ENCODE peak calls at places on chromosomes 6 and 20, in eight cellular contexts. One of them, this sample, is unnamed.

GRCh38 chr20:45365444-45365970 is 2.6 kb downstream of the SYS1 start:
- DNase-seq in GM23248: no peak
- DNase-seq in CD8-positive, alpha-beta memory T cell: no peak
- DNase-seq in neuronal stem cell: no peak
- DNase-seq in mucosa of descending colon: no peak
- DNase-seq in SK-N-SH: no peak
- DNase-seq in GM12865: no peak
- DNase-seq in A549: no peak
- DNase-seq in this sample: no peak

GRCh38 chr20:43383026-43383795 is 74.5 kb upstream of the SRSF6 start:
- DNase-seq in GM23248: peak; percentile 65
- DNase-seq in CD8-positive, alpha-beta memory T cell: no peak
- DNase-seq in neuronal stem cell: no peak
- DNase-seq in mucosa of descending colon: no peak
- DNase-seq in SK-N-SH: no peak
- DNase-seq in GM12865: peak; percentile 51
- DNase-seq in A549: no peak
- DNase-seq in this sample: no peak

GRCh38 chr6:129671442-129672344 is 38.3 kb downstream of the ARHGAP18 start:
- DNase-seq in GM23248: no peak
- DNase-seq in CD8-positive, alpha-beta memory T cell: peak; percentile 25
- DNase-seq in neuronal stem cell: no peak
- DNase-seq in mucosa of descending colon: peak; percentile 43
- DNase-seq in SK-N-SH: no peak
- DNase-seq in GM12865: peak; percentile 92
- DNase-seq in A549: no peak
- DNase-seq in this sample: peak; percentile 89

GRCh38 chr6:41228616-41229015 is 467 bp downstream of the TREML4 start:
- DNase-seq in GM23248: peak; percentile 5
- DNase-seq in CD8-positive, alpha-beta memory T cell: no peak
- DNase-seq in neuronal stem cell: no peak
- DNase-seq in mucosa of descending colon: no peak
- DNase-seq in SK-N-SH: no peak
- DNase-seq in GM12865: peak; percentile 27
- DNase-seq in A549: peak; percentile 37
- DNase-seq in this sample: no peak

GRCh38 chr20:6956574-6956973 is 189.1 kb downstream of the BMP2 start:
- DNase-seq in GM23248: peak; percentile 3
- DNase-seq in CD8-positive, alpha-beta memory T cell: no peak
- DNase-seq in neuronal stem cell: no peak
- DNase-seq in mucosa of descending colon: no peak
- DNase-seq in SK-N-SH: no peak
- DNase-seq in GM12865: no peak
- DNase-seq in A549: no peak
- DNase-seq in this sample: no peak

GRCh38 chr6:11231564-11232176 is 798 bp downstream of the NEDD9 start:
- DNase-seq in GM23248: peak; percentile 56
- DNase-seq in CD8-positive, alpha-beta memory T cell: no peak
- DNase-seq in neuronal stem cell: no peak
- DNase-seq in mucosa of descending colon: no peak
- DNase-seq in SK-N-SH: no peak
- DNase-seq in GM12865: no peak
- DNase-seq in A549: peak; percentile 63
- DNase-seq in this sample: no peak

GRCh38 chr6:72580281-72580940 is 41.5 kb upstream of the KCNQ5 start:
- DNase-seq in GM23248: peak; percentile 90
- DNase-seq in CD8-positive, alpha-beta memory T cell: no peak
- DNase-seq in neuronal stem cell: no peak
- DNase-seq in mucosa of descending colon: no peak
- DNase-seq in SK-N-SH: peak; percentile 11
- DNase-seq in GM12865: peak; percentile 44
- DNase-seq in A549: peak; percentile 67
- DNase-seq in this sample: no peak

GRCh38 chr20:5448449-5449118 is 131.8 kb upstream of the PROKR2 start:
- DNase-seq in GM23248: peak; percentile 52
- DNase-seq in CD8-positive, alpha-beta memory T cell: peak; percentile 36
- DNase-seq in neuronal stem cell: peak; percentile 62
- DNase-seq in mucosa of descending colon: peak; percentile 80
- DNase-seq in SK-N-SH: peak; percentile 81
- DNase-seq in GM12865: peak; percentile 59
- DNase-seq in A549: peak; percentile 61
- DNase-seq in this sample: no peak

GRCh38 chr20:3231116-3231515 is 7.9 kb downstream of the SLC4A11 start:
- DNase-seq in GM23248: no peak
- DNase-seq in CD8-positive, alpha-beta memory T cell: no peak
- DNase-seq in neuronal stem cell: no peak
- DNase-seq in mucosa of descending colon: no peak
- DNase-seq in SK-N-SH: no peak
- DNase-seq in GM12865: no peak
- DNase-seq in A549: no peak
- DNase-seq in this sample: no peak

GRCh38 chr6:36683145-36683655 is 4.7 kb downstream of the CDKN1A start:
- DNase-seq in GM23248: no peak
- DNase-seq in CD8-positive, alpha-beta memory T cell: no peak
- DNase-seq in neuronal stem cell: no peak
- DNase-seq in mucosa of descending colon: no peak
- DNase-seq in SK-N-SH: no peak
- DNase-seq in GM12865: no peak
- DNase-seq in A549: no peak
- DNase-seq in this sample: no peak

GRCh38 chr20:48012401-48012974 is 227.2 kb upstream of the SULF2 start:
- DNase-seq in GM23248: peak; percentile 78
- DNase-seq in CD8-positive, alpha-beta memory T cell: no peak
- DNase-seq in neuronal stem cell: no peak
- DNase-seq in mucosa of descending colon: no peak
- DNase-seq in SK-N-SH: peak; percentile 27
- DNase-seq in GM12865: no peak
- DNase-seq in A549: peak; percentile 21
- DNase-seq in this sample: no peak

GRCh38 chr6:41642960-41643898 is 5.0 kb downstream of the MDFI start:
- DNase-seq in GM23248: no peak
- DNase-seq in CD8-positive, alpha-beta memory T cell: no peak
- DNase-seq in neuronal stem cell: no peak
- DNase-seq in mucosa of descending colon: no peak
- DNase-seq in SK-N-SH: no peak
- DNase-seq in GM12865: no peak
- DNase-seq in A549: no peak
- DNase-seq in this sample: no peak

DNA sequence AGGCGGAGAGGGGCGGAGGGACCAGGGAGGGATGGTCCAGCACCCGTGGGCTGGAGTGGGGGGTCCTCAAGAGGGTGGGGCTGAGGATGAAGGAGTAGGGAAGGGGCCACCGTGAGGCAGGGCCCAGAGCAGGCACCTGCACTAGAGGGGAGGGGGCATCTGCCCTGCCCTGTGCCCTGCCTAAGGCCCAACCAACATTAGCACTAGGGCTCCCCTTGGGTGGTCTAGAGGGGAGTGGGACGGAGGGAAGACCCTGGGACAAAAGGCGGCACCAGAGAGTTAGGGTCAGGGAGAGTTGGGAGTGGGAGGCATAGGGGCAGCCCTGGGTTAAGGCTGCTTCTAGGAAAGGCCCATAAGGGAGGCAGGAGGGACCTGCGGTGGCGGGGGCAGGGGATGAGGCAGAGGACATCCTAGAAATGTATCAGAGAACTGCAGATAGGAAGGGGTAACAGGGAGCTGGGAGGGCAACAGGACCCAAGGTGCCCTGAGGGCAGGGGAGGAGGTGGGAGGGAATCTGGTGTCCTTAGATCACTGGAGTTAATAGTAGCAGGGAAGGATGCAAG is 24.5 kb downstream of the HLA-F start:
- DNase-seq in GM23248: no peak
- DNase-seq in CD8-positive, alpha-beta memory T cell: no peak
- DNase-seq in neuronal stem cell: no peak
- DNase-seq in mucosa of descending colon: no peak
- DNase-seq in SK-N-SH: peak; percentile 25
- DNase-seq in GM12865: no peak
- DNase-seq in A549: no peak
- DNase-seq in this sample: no peak
- H3K4me3 ChIP-seq in GM23248: peak overlapping the region; percentile 85
- H3K4me3 ChIP-seq in CD8-positive, alpha-beta memory T cell: peak overlapping the region; percentile 89
- H3K4me3 ChIP-seq in neuronal stem cell: no peak overlapping the region
- H3K4me3 ChIP-seq in mucosa of descending colon: no peak overlapping the region
- H3K4me3 ChIP-seq in SK-N-SH: no peak overlapping the region
- H3K4me3 ChIP-seq in GM12865: no peak overlapping the region
- H3K4me3 ChIP-seq in A549: no peak overlapping the region
- H3K4me3 ChIP-seq in this sample: peak overlapping the region; percentile 85

DNA sequence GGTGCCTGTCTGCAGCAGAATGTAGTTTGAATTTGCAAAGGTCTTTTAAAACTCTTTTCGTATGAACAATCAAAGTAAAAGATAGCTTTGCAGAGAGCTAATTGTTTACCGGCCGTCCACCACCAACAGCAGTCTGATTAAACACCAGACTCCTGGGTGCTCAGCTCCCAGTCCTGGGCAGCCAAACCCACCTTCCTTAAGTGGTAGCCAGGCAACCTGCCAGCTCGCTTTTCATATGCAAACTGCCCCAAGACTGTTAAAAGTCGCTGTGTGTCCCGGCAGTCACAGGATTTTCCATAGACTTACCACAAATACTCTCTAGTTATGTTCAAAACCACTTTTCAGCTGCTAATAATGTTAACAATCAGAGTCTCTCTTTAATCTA is 849 bp downstream of the THBS2 start:
- DNase-seq in GM23248: peak; percentile 56
- DNase-seq in CD8-positive, alpha-beta memory T cell: no peak
- DNase-seq in neuronal stem cell: peak; percentile 17
- DNase-seq in mucosa of descending colon: no peak
- DNase-seq in SK-N-SH: no peak
- DNase-seq in GM12865: no peak
- DNase-seq in A549: no peak
- DNase-seq in this sample: no peak
- H3K4me3 ChIP-seq in GM23248: peak overlapping the region; percentile 87
- H3K4me3 ChIP-seq in CD8-positive, alpha-beta memory T cell: no peak overlapping the region
- H3K4me3 ChIP-seq in neuronal stem cell: no peak overlapping the region
- H3K4me3 ChIP-seq in mucosa of descending colon: no peak overlapping the region
- H3K4me3 ChIP-seq in SK-N-SH: peak overlapping the region; percentile 64
- H3K4me3 ChIP-seq in GM12865: no peak overlapping the region
- H3K4me3 ChIP-seq in A549: no peak overlapping the region
- H3K4me3 ChIP-seq in this sample: no peak overlapping the region

GRCh38 chr20:21396921-21397340 is 395 bp downstream of the NKX2-4 start:
- DNase-seq in GM23248: peak; percentile 58
- DNase-seq in CD8-positive, alpha-beta memory T cell: no peak
- DNase-seq in neuronal stem cell: no peak
- DNase-seq in mucosa of descending colon: no peak
- DNase-seq in SK-N-SH: peak; percentile 65
- DNase-seq in GM12865: no peak
- DNase-seq in A549: no peak
- DNase-seq in this sample: no peak

GRCh38 chr20:21395666-21396044 is 1.7 kb downstream of the NKX2-4 start:
- DNase-seq in GM23248: no peak
- DNase-seq in CD8-positive, alpha-beta memory T cell: peak; percentile 26
- DNase-seq in neuronal stem cell: no peak
- DNase-seq in mucosa of descending colon: no peak
- DNase-seq in SK-N-SH: no peak
- DNase-seq in GM12865: peak; percentile 38
- DNase-seq in A549: no peak
- DNase-seq in this sample: no peak

GRCh38 chr20:21396045-21396893 is 1.1 kb downstream of the NKX2-4 start:
- DNase-seq in GM23248: no peak
- DNase-seq in CD8-positive, alpha-beta memory T cell: no peak
- DNase-seq in neuronal stem cell: no peak
- DNase-seq in mucosa of descending colon: peak; percentile 6
- DNase-seq in SK-N-SH: peak; percentile 68
- DNase-seq in GM12865: no peak
- DNase-seq in A549: no peak
- DNase-seq in this sample: no peak

GRCh38 chr20:21394120-21394519 is 3.2 kb downstream of the NKX2-4 start:
- DNase-seq in GM23248: no peak
- DNase-seq in CD8-positive, alpha-beta memory T cell: no peak
- DNase-seq in neuronal stem cell: no peak
- DNase-seq in mucosa of descending colon: no peak
- DNase-seq in SK-N-SH: no peak
- DNase-seq in GM12865: no peak
- DNase-seq in A549: no peak
- DNase-seq in this sample: no peak

DNA sequence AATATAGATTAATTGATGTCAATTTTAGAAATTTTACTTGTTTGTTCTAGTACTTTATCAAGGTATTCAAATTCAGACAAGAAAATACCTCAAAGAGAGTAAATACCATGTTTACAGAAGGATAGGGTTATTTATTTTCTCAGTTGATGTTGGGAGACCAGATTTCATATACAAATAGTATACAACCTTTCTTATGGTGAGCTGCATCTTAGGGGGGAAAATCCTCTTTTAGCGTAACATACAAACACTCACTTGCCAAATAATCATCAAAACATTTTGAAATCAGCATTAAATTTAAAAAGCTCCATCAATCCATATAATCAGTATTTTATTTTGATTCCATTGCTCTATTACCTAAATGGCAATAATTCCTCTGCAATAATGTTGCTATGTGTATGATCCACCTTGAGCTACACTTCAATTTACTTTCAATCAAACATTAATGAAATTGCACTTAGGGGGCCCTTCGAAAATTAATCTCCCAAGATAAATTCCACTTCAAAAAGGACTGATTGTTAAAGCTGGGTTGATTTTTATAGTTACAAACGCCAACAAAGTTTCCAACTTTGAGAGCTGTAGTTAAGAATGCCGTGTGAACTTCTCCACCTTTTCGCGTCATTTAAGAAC is 2.2 kb downstream of the NKX2-4 start:
- DNase-seq in GM23248: no peak
- DNase-seq in CD8-positive, alpha-beta memory T cell: no peak
- DNase-seq in neuronal stem cell: no peak
- DNase-seq in mucosa of descending colon: no peak
- DNase-seq in SK-N-SH: no peak
- DNase-seq in GM12865: no peak
- DNase-seq in A549: no peak
- DNase-seq in this sample: no peak
- H3K4me3 ChIP-seq in GM23248: no peak overlapping the region
- H3K4me3 ChIP-seq in CD8-positive, alpha-beta memory T cell: no peak overlapping the region
- H3K4me3 ChIP-seq in neuronal stem cell: no peak overlapping the region
- H3K4me3 ChIP-seq in mucosa of descending colon: no peak overlapping the region
- H3K4me3 ChIP-seq in SK-N-SH: no peak overlapping the region
- H3K4me3 ChIP-seq in GM12865: no peak overlapping the region
- H3K4me3 ChIP-seq in A549: no peak overlapping the region
- H3K4me3 ChIP-seq in this sample: peak overlapping the region; percentile 34

GRCh38 chr20:19431906-19432305 is 219.5 kb downstream of the SLC24A3 start:
- DNase-seq in GM23248: no peak
- DNase-seq in CD8-positive, alpha-beta memory T cell: no peak
- DNase-seq in neuronal stem cell: no peak
- DNase-seq in mucosa of descending colon: no peak
- DNase-seq in SK-N-SH: no peak
- DNase-seq in GM12865: no peak
- DNase-seq in A549: no peak
- DNase-seq in this sample: no peak

GRCh38 chr20:19435820-19436219 is 223.4 kb downstream of the SLC24A3 start:
- DNase-seq in GM23248: no peak
- DNase-seq in CD8-positive, alpha-beta memory T cell: no peak
- DNase-seq in neuronal stem cell: no peak
- DNase-seq in mucosa of descending colon: no peak
- DNase-seq in SK-N-SH: no peak
- DNase-seq in GM12865: no peak
- DNase-seq in A549: no peak
- DNase-seq in this sample: no peak

GRCh38 chr20:19431308-19431685 is 218.9 kb downstream of the SLC24A3 start:
- DNase-seq in GM23248: no peak
- DNase-seq in CD8-positive, alpha-beta memory T cell: no peak
- DNase-seq in neuronal stem cell: no peak
- DNase-seq in mucosa of descending colon: no peak
- DNase-seq in SK-N-SH: no peak
- DNase-seq in GM12865: no peak
- DNase-seq in A549: no peak
- DNase-seq in this sample: no peak

GRCh38 chr20:19430641-19431307 is 218.3 kb downstream of the SLC24A3 start:
- DNase-seq in GM23248: no peak
- DNase-seq in CD8-positive, alpha-beta memory T cell: no peak
- DNase-seq in neuronal stem cell: no peak
- DNase-seq in mucosa of descending colon: no peak
- DNase-seq in SK-N-SH: no peak
- DNase-seq in GM12865: no peak
- DNase-seq in A549: no peak
- DNase-seq in this sample: no peak

GRCh38 chr20:19433371-19434316 is 221.2 kb downstream of the SLC24A3 start:
- DNase-seq in GM23248: peak; percentile 59
- DNase-seq in CD8-positive, alpha-beta memory T cell: no peak
- DNase-seq in neuronal stem cell: no peak
- DNase-seq in mucosa of descending colon: no peak
- DNase-seq in SK-N-SH: no peak
- DNase-seq in GM12865: no peak
- DNase-seq in A549: no peak
- DNase-seq in this sample: no peak
- H3K4me3 ChIP-seq in GM23248: no peak overlapping the region
- H3K4me3 ChIP-seq in CD8-positive, alpha-beta memory T cell: no peak overlapping the region
- H3K4me3 ChIP-seq in neuronal stem cell: no peak overlapping the region
- H3K4me3 ChIP-seq in mucosa of descending colon: no peak overlapping the region
- H3K4me3 ChIP-seq in SK-N-SH: no peak overlapping the region
- H3K4me3 ChIP-seq in GM12865: no peak overlapping the region
- H3K4me3 ChIP-seq in A549: no peak overlapping the region
- H3K4me3 ChIP-seq in this sample: no peak overlapping the region

This sample was measured in GM12878.